ENCODE peak calls at places on chromosomes 4 and X, in four cellular contexts. O is naive B cell; K is activated naive CD8-positive, alpha-beta T cell treated with anti-CD3 and anti-CD28 coated beads, Interleukin-2, amount 50 U/mL, for 16 hours; C is PC-3. D is an unnamed sample.

GRCh38 chr4:60817609-60818008 is 382.5 kb upstream of the ADGRL3 start:
- DNase-seq in O (no peak), K (no peak), C (no peak), D (no peak)

GRCh38 chrX:108216862-108217571 is 125.4 kb downstream of the ATG4A start:
- DNase-seq in O (no peak), K (no peak), C (no peak), D (no peak)

GRCh38 chr4:7398104-7398423 is 36.7 kb downstream of the PSAPL1 start:
- DNase-seq in O (no peak), K (no peak), C (peak), D (no peak)

GRCh38 chrX:153588782-153589446 is 10.0 kb downstream of the CCNQ start:
- DNase-seq in O (no peak), K (no peak), C (no peak), D (no peak)

GRCh38 chr4:88693792-88694191 is 3.8 kb downstream of the NAP1L5 start:
- DNase-seq in O (no peak), K (no peak), C (no peak), D (no peak)

GRCh38 chrX:150041208-150041607 is 102.9 kb upstream of the EOLA2 start:
- DNase-seq in O (no peak), K (no peak), C (peak), D (no peak)

GRCh38 chrX:137742846-137743245 is 176.9 kb downstream of the ZIC3 start:
- DNase-seq in O (no peak), K (no peak), C (no peak), D (no peak)

GRCh38 chr4:128835498-128836222 is 26.2 kb downstream of the JADE1 start:
- DNase-seq in O (no peak), K (no peak), C (no peak), D (no peak)

GRCh38 chr4:186010821-186011220 is 58.1 kb upstream of the TLR3 start:
- DNase-seq in O (no peak), K (no peak), C (no peak), D (no peak)

GRCh38 chrX:19593684-19594083 is 78.4 kb upstream of the MAP3K15 start:
- DNase-seq in O (peak), K (no peak), C (peak), D (no peak)

GRCh38 chr4:128449251-128449650 is 161.6 kb upstream of the PGRMC2 start:
- DNase-seq in O (no peak), K (no peak), C (no peak), D (no peak)

GRCh38 chr4:150007512-150007911 is 70.7 kb upstream of the DCLK2 start:
- DNase-seq in O (no peak), K (no peak), C (peak), D (no peak)

GRCh38 chr4:8532245-8532781 is 47.9 kb upstream of the GPR78 start:
- DNase-seq in O (no peak), K (no peak), C (peak), D (no peak)

GRCh38 chr4:168569066-168569908 is 72.4 kb downstream of the PALLD start:
- DNase-seq in O (no peak), K (no peak), C (no peak), D (no peak)

GRCh38 chr4:7422898-7423180 is 11.9 kb downstream of the PSAPL1 start:
- DNase-seq in O (no peak), K (no peak), C (no peak), D (no peak)

GRCh38 chrX:29662759-29663503 is 552.4 kb upstream of the MAGEB2 start:
- DNase-seq in O (no peak), K (no peak), C (peak), D (no peak)

GRCh38 chrX:43450355-43450754 is 205.7 kb upstream of the MAOA start:
- DNase-seq in O (no peak), K (no peak), C (no peak), D (no peak)

GRCh38 chrX:111262086-111262485 is 8.2 kb downstream of the CAPN6 start:
- DNase-seq in O (no peak), K (no peak), C (no peak), D (no peak)

GRCh38 chr4:77065382-77065781 is 10.4 kb downstream of the CCNI start:
- DNase-seq in O (no peak), K (no peak), C (no peak), D (no peak)

GRCh38 chr4:156800463-156800862 is 171.1 kb downstream of the PDGFC start:
- DNase-seq in O (no peak), K (no peak), C (no peak), D (no peak)

GRCh38 chrX:20067709-20068315 is 48.9 kb downstream of the MAP7D2 start:
- DNase-seq in O (no peak), K (no peak), C (peak), D (no peak)

GRCh38 chr4:75555294-75556164 is at the start of gene ODAPH:
- DNase-seq in O (no peak), K (no peak), C (peak), D (no peak)

GRCh38 chr4:153296424-153296823 is 48.1 kb upstream of the MND1 start:
- DNase-seq in O (no peak), K (no peak), C (no peak), D (no peak)

GRCh38 chrX:21955398-21956189 is 15.1 kb downstream of the SMS start:
- DNase-seq in O (no peak), K (no peak), C (no peak), D (no peak)

GRCh38 chr4:23105759-23106370 is 413.1 kb downstream of the GBA3 start:
- DNase-seq in O (no peak), K (no peak), C (peak), D (no peak)

GRCh38 chr4:108303488-108304177 is 134.9 kb upstream of the LEF1 start:
- DNase-seq in O (no peak), K (no peak), C (peak), D (no peak)

GRCh38 chr4:143700060-143700419 is 435 bp downstream of the FREM3 start:
- DNase-seq in O (no peak), K (no peak), C (no peak), D (no peak)

GRCh38 chr4:15689540-15689939 is 7.9 kb downstream of the FAM200B start:
- DNase-seq in O (no peak), K (no peak), C (no peak), D (no peak)

GRCh38 chr4:154292589-154292988 is 199.0 kb downstream of the DCHS2 start:
- DNase-seq in O (peak), K (no peak), C (no peak), D (no peak)

GRCh38 chr4:72243641-72244040 is 211.8 kb downstream of the NPFFR2 start:
- DNase-seq in O (no peak), K (no peak), C (no peak), D (no peak)

GRCh38 chr4:106609917-106610316 is 241.3 kb upstream of the GIMD1 start:
- DNase-seq in O (no peak), K (no peak), C (no peak), D (no peak)

GRCh38 chr4:140870427-140870826 is 114.2 kb upstream of the TBC1D9 start:
- DNase-seq in O (no peak), K (no peak), C (no peak), D (no peak)

GRCh38 chr4:93760284-93760683 is 68.3 kb upstream of the ATOH1 start:
- DNase-seq in O (no peak), K (no peak), C (no peak), D (no peak)

GRCh38 chr4:25900901-25901500 is 13.0 kb upstream of the SMIM20 start:
- DNase-seq in O (no peak), K (no peak), C (no peak), D (no peak)

GRCh38 chrX:68830486-68831404 is 1.9 kb downstream of the EFNB1 start:
- DNase-seq in O (no peak), K (no peak), C (peak), D (no peak)

GRCh38 chr4:53196872-53197759 is 168.7 kb downstream of the SCFD2 start:
- DNase-seq in O (peak), K (no peak), C (peak), D (no peak)

GRCh38 chrX:109732319-109732779 is 708 bp downstream of the ACSL4 start:
- DNase-seq in O (peak), K (no peak), C (peak), D (no peak)

GRCh38 chrX:29992083-29992482 is 223.3 kb upstream of the MAGEB2 start:
- DNase-seq in O (no peak), K (no peak), C (peak), D (no peak)

GRCh38 chr4:156228706-156229105 is 275.0 kb upstream of the CTSO start:
- DNase-seq in O (no peak), K (no peak), C (peak), D (no peak)